ENCODE peak calls at places on chromosomes 2 and 18, in eight cellular contexts. H is left lung, K is lower lobe of right lung, P is right lobe of liver, D is cardiac muscle cell, Z is ascending aorta, N is colonic mucosa, G is PC-3. T is an unnamed sample.

GRCh38 chr2:239279508-239280295 is 121.1 kb downstream of the HDAC4 start:
- DNase-seq in H (no peak), K (no peak), P (no peak), D (no peak), Z (no peak), N (peak; percentile 17), G (no peak), T (no peak)

GRCh38 chr2:196915512-196916189 is 10.9 kb downstream of the PGAP1 start:
- DNase-seq in H (no peak), K (no peak), P (no peak), D (no peak), Z (no peak), N (peak; percentile 79), G (no peak), T (no peak)

GRCh38 chr18:8139127-8139591 is 470.1 kb upstream of the RAB12 start:
- DNase-seq in H (peak; percentile 39), K (no peak), P (no peak), D (no peak), Z (no peak), N (no peak), G (no peak), T (no peak)

GRCh38 chr2:68330691-68331090 is 10.9 kb upstream of the CNRIP1 start:
- DNase-seq in H (no peak), K (no peak), P (no peak), D (no peak), Z (no peak), N (no peak), G (peak; percentile 42), T (no peak)

GRCh38 chr2:168156661-168157060 is 90.7 kb downstream of the STK39 start:
- DNase-seq in H (no peak), K (no peak), P (no peak), D (no peak), Z (no peak), N (peak; percentile 43), G (peak; percentile 80), T (peak; percentile 56)

GRCh38 chr2:192197387-192197786 is 2.7 kb upstream of the TMEFF2 start:
- DNase-seq in H (no peak), K (no peak), P (no peak), D (no peak), Z (no peak), N (no peak), G (peak; percentile 56), T (no peak)

GRCh38 chr2:7427293-7428060 is 510.3 kb downstream of the RNF144A start:
- DNase-seq in H (no peak), K (no peak), P (no peak), D (peak; percentile 69), Z (no peak), N (no peak), G (peak; percentile 84), T (no peak)

GRCh38 chr18:68438983-68439382 is 275.9 kb downstream of the TMX3 start:
- DNase-seq in H (no peak), K (no peak), P (no peak), D (no peak), Z (no peak), N (no peak), G (no peak), T (no peak)

GRCh38 chr18:49135871-49136270 is 185.1 kb upstream of the SMAD7 start:
- DNase-seq in H (no peak), K (no peak), P (no peak), D (no peak), Z (no peak), N (no peak), G (peak; percentile 22), T (no peak)

GRCh38 chr18:1104265-1104792 is 199.7 kb downstream of the ADCYAP1 start:
- DNase-seq in H (no peak), K (no peak), P (no peak), D (no peak), Z (no peak), N (no peak), G (peak; percentile 64), T (no peak)

GRCh38 chr2:192286093-192286701 is 91.5 kb upstream of the TMEFF2 start:
- DNase-seq in H (no peak), K (no peak), P (no peak), D (peak; percentile 53), Z (no peak), N (no peak), G (peak; percentile 66), T (no peak)

GRCh38 chr2:185208261-185208660 is 530.3 kb upstream of the FSIP2 start:
- DNase-seq in H (no peak), K (no peak), P (no peak), D (peak; percentile 77), Z (no peak), N (peak; percentile 25), G (peak; percentile 70), T (no peak)

GRCh38 chr2:1751768-1752725 is 7.7 kb upstream of the PXDN start:
- DNase-seq in H (no peak), K (no peak), P (no peak), D (no peak), Z (no peak), N (no peak), G (no peak), T (peak; percentile 47)

GRCh38 chr18:23377669-23378469 is 75.2 kb upstream of the RIOK3 start:
- DNase-seq in H (no peak), K (no peak), P (no peak), D (no peak), Z (no peak), N (no peak), G (peak; percentile 89), T (no peak)

GRCh38 chr2:135600915-135601314 is 69.6 kb downstream of the R3HDM1 start:
- DNase-seq in H (no peak), K (no peak), P (no peak), D (no peak), Z (no peak), N (no peak), G (peak; percentile 28), T (no peak)

GRCh38 chr2:230068658-230069080 is at the start of gene SLC16A14:
- DNase-seq in H (no peak), K (no peak), P (no peak), D (peak; percentile 53), Z (no peak), N (peak; percentile 80), G (peak; percentile 84), T (no peak)

GRCh38 chr2:11080253-11081115 is 74.8 kb upstream of the SLC66A3 start:
- DNase-seq in H (no peak), K (no peak), P (no peak), D (no peak), Z (no peak), N (no peak), G (no peak), T (no peak)

GRCh38 chr18:70044626-70045025 is 97.0 kb upstream of the CD226 start:
- DNase-seq in H (no peak), K (no peak), P (no peak), D (no peak), Z (no peak), N (no peak), G (peak; percentile 93), T (no peak)
- H3K27ac ChIP-seq in H (no peak overlapping the region), K (no peak overlapping the region), P (no peak overlapping the region), D (no peak overlapping the region), Z (no peak overlapping the region), N (no peak overlapping the region), G (peak overlapping the region; percentile 71), T (peak overlapping the region; percentile 95)

DNA sequence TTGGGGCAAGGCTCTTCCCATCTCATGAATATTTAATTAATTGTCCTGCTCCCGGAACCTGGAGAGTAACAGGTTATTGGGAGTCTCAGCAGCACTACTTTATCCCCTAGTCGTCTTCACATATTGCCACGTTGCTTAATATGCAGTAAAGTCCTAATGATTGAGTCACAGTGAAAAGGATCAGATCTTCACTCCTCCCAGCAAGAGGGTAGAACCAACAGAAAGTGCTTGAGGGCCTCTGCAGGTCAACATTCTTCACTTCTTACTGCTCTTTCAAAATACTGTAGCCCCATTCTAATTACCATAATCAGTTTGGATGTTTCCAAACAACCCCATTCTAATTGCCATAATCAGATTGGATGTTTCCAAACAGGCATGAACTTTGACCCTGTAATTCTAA is 801.0 kb downstream of the LRRTM4 start:
- DNase-seq in H (no peak), K (no peak), P (no peak), D (no peak), Z (no peak), N (no peak), G (no peak), T (no peak)
- TF ChIP-seq CTCF in H (no peak), K (no peak), P (no peak), D (no peak), Z (no peak), N (no peak), G (no peak), T (no peak)

DNA sequence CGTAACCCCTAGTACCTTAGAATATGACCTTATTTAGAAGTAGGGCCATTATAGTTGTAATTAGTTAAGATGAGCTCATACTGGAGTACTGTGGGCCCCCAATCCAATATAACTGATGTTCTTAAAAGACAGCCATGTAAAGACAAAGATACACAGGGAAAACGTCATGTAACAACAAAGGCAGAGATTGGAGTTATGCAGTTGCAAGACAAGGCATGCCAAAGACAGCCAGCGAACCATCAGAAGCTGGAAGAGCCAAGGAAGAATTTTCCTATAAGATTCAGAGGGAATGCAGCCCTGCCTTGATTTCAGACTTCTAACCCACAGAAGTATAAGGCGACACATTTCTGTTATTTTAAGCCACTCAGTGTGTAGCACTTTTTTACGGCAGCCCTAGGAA is 55.9 kb upstream of the TLK1 start:
- DNase-seq in H (no peak), K (no peak), P (no peak), D (no peak), Z (no peak), N (no peak), G (no peak), T (no peak)
- H3K27ac ChIP-seq in H (no peak overlapping the region), K (no peak overlapping the region), P (no peak overlapping the region), D (no peak overlapping the region), Z (no peak overlapping the region), N (no peak overlapping the region), G (no peak overlapping the region), T (no peak overlapping the region)

GRCh38 chr2:38925982-38926381 is 36.3 kb downstream of the ARHGEF33 start:
- DNase-seq in H (no peak), K (no peak), P (no peak), D (peak; percentile 13), Z (no peak), N (no peak), G (no peak), T (no peak)
- TF ChIP-seq CTCF in H (no peak), K (no peak), P (no peak), D (no peak), Z (no peak), N (no peak), G (no peak), T (no peak)

DNA sequence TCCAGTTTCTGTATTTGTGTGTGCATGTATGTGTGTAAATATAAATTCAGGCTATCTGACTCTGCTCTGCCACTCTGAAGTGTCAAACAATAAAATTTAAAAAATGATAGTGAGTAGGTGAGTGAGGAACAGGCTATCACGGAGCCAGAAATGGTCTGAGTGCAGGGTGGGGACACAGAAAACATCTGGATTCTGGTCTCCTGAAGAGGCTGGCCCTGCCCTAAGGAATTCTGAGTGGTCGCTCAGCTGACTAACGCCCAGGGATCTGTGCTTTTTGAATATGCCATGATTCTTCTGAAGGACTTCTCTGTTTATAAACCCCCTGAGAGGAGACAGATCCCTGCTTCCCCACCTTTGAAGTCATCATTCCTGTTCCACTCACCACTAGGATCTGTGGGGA is 353.9 kb upstream of the GYPC start:
- DNase-seq in H (no peak), K (no peak), P (no peak), D (peak; percentile 46), Z (no peak), N (no peak), G (no peak), T (no peak)
- H3K27ac ChIP-seq in H (no peak overlapping the region), K (no peak overlapping the region), P (no peak overlapping the region), D (peak overlapping the region; percentile 68), Z (no peak overlapping the region), N (no peak overlapping the region), G (no peak overlapping the region), T (no peak overlapping the region)